ENCODE peak calls at places on chromosomes 13 and 19, in four cellular contexts. G is body of pancreas, Q is testis, Y is brain microvascular endothelial cell. Z is an unnamed sample.
A peak's percentile ranks its signal among the peaks of the same experiment; 100 is the strongest.

GRCh38 chr13:25046274-25046984 is 49.5 kb upstream of the PABPC3 start:
- DNase-seq in Q (no peak), Y (no peak), G (no peak), Z (no peak)

GRCh38 chr19:9996541-9996940 is 13.8 kb downstream of the COL5A3 start:
- DNase-seq in Q (no peak), Y (no peak), G (no peak), Z (no peak)

GRCh38 chr19:7216373-7216902 is 77.8 kb downstream of the INSR start:
- DNase-seq in G (peak; percentile 50), Y (no peak), Q (no peak), Z (no peak)

GRCh38 chr19:18665771-18666202 is 17.7 kb upstream of the CRTC1 start:
- DNase-seq in Y (no peak), G (no peak), Q (no peak), Z (no peak)

GRCh38 chr19:44943801-44944249 is 1.8 kb downstream of the APOC4 start:
- DNase-seq in Q (peak; percentile 51), Y (no peak), G (peak; percentile 75), Z (no peak)

GRCh38 chr19:10141479-10141878 is 21.8 kb upstream of the EIF3G start:
- DNase-seq in Y (no peak), G (no peak), Q (no peak), Z (no peak)

GRCh38 chr19:1434040-1434366 is 4.2 kb upstream of the RPS15 start:
- DNase-seq in Y (no peak), Q (no peak), G (no peak), Z (no peak)

GRCh38 chr13:77476456-77476855 is 59.0 kb upstream of the SCEL start:
- DNase-seq in Q (no peak), G (no peak), Y (no peak), Z (no peak)

GRCh38 chr13:75687145-75687763 is 51.1 kb downstream of the LMO7 start:
- DNase-seq in Q (no peak), G (no peak), Y (peak; percentile 41), Z (peak; percentile 62)

DNA sequence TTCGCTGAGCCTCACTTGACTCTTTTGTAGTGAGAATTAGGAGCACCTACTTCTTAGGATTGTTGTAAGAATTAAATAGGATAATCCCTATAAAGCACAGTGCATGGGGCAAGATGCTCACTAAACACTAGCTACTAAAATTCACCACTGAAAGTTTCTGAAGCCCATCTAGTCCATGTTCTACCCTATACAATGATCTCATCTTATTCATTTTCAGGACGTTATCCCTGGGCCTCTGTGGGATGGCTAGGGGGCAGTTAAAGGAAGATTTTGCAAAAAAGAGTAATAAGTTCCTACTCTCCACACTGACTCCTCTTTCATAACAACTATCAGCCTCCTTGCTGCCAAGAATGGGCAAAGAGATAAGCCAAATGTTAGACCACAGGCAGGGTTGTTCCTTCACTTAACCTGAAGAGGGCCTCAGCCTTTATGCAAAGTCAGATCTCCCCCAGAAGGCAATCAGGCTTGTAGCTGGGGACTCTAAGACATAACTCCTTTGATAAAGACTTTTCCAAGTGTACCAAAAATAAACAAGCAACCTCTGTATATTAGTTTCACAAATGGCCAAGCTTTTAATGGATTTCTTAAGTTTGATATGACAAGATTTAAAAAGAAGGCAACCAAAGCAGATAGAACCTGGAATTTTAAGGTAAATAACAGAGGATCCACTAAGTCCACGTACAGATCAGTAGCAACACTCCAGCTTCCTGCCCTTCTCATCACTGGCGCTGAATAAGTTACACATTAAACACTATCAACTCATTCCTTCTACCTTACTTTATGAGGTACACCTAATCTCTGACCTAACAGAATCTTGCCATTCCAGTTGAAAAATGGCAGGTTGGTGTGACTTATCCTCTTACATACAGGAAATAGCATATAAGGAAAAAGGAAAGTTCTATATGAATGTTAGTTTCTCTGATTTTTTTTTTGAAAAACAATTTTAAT is 44.4 kb downstream of the ELF1 start:
- DNase-seq in G (peak; percentile 51), Y (peak; percentile 50), Q (peak; percentile 42), Z (peak; percentile 89)
- TF ChIP-seq CTCF in G (peak; percentile 47), Y (peak; percentile 76), Q (no peak), Z (peak; percentile 77)

GRCh38 chr13:110331362-110331761 is 24.3 kb downstream of the COL4A2 start:
- DNase-seq in G (no peak), Q (peak; percentile 45), Y (peak; percentile 71), Z (peak; percentile 41)
- H3K27ac ChIP-seq in G (no peak overlapping the region), Q (peak overlapping the region; percentile 66), Y (peak overlapping the region; percentile 96), Z (no peak overlapping the region)

GRCh38 chr19:39106201-39106600 is 19.4 kb upstream of the PAK4 start:
- DNase-seq in Y (no peak), Q (no peak), G (no peak), Z (no peak)

GRCh38 chr19:39110263-39110967 is 15.2 kb upstream of the PAK4 start:
- DNase-seq in G (peak; percentile 72), Y (no peak), Q (peak; percentile 79), Z (peak; percentile 33)

GRCh38 chr19:39111593-39112199 is 13.9 kb upstream of the PAK4 start:
- DNase-seq in Q (no peak), Y (no peak), G (no peak), Z (no peak)

GRCh38 chr19:39112338-39112890 is 13.2 kb upstream of the PAK4 start:
- DNase-seq in Q (no peak), Y (no peak), G (peak; percentile 48), Z (no peak)

DNA sequence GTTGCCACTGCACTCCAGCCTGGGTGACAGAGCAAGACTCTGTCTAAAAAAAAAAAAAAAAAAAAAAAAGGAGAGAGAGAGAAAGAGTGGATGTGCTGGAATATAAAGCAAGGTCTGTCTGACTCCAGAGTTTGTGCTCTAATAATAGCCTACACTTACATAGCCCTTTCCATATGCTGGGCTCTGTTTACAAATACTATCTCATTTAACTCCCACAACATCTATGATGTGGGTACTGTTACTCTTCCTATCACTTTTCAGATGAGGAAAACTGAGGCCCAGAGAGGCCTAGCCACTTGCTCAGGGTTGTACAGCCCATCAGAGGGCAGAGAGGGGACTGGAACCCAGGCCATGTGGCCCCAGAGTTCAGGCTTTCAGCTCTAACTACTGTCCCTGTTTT is 15.9 kb upstream of the PAK4 start:
- DNase-seq in Y (no peak), Q (no peak), G (no peak), Z (no peak)
- H3K4me3 ChIP-seq in Y (no peak overlapping the region), Q (no peak overlapping the region), G (no peak overlapping the region), Z (no peak overlapping the region)

GRCh38 chr13:79901336-79901735 is 420.4 kb downstream of the NDFIP2 start:
- DNase-seq in G (no peak), Q (no peak), Y (peak; percentile 1), Z (peak; percentile 71)
- TF ChIP-seq CTCF in G (no peak), Q (no peak), Y (peak; percentile 31), Z (peak; percentile 38)

GRCh38 chr13:112918746-112919145 is 50.3 kb upstream of the MCF2L start:
- DNase-seq in Q (no peak), G (no peak), Y (no peak), Z (no peak)

GRCh38 chr13:112917056-112917664 is 51.9 kb upstream of the MCF2L start:
- DNase-seq in Q (no peak), Y (no peak), G (no peak), Z (no peak)

GRCh38 chr13:112916296-112916695 is 52.7 kb upstream of the MCF2L start:
- DNase-seq in G (no peak), Q (no peak), Y (no peak), Z (no peak)

GRCh38 chr13:112912726-112913440 is 56.1 kb upstream of the MCF2L start:
- DNase-seq in G (no peak), Y (no peak), Q (no peak), Z (no peak)

GRCh38 chr13:112917731-112918130 is 51.3 kb upstream of the MCF2L start:
- DNase-seq in Q (no peak), G (no peak), Y (no peak), Z (no peak)
- H3K27ac ChIP-seq in Q (no peak overlapping the region), G (no peak overlapping the region), Y (no peak overlapping the region), Z (no peak overlapping the region)

Z was measured in cardiac muscle cell.